ENCODE peak calls at places on chromosomes 7 and 10, in eight cellular contexts. O, D, N, W, I, M, K and X are unnamed samples.

GRCh38 chr10:131844546-131845084 is 56.2 kb upstream of the PPP2R2D start:
- DNase-seq in I (no peak), N (no peak), K (peak), W (no peak), O (no peak), D (no peak), M (no peak), X (no peak)

GRCh38 chr10:71212249-71213126 is at the start of gene UNC5B:
- DNase-seq in O (peak), D (peak), M (peak), W (peak), K (peak), I (peak), N (peak), X (peak)

GRCh38 chr10:91643700-91644099 is 10.8 kb upstream of the PPP1R3C start:
- DNase-seq in K (no peak), M (no peak), N (no peak), I (no peak), D (no peak), W (no peak), O (no peak), X (no peak)

GRCh38 chr7:28083998-28084985 is 96.3 kb downstream of the JAZF1 start:
- DNase-seq in I (no peak), N (no peak), D (no peak), K (no peak), M (no peak), O (no peak), W (no peak), X (no peak)

GRCh38 chr7:135434047-135434446 is 75.9 kb downstream of the CNOT4 start:
- DNase-seq in M (no peak), K (no peak), D (no peak), N (no peak), I (no peak), O (no peak), W (no peak), X (no peak)

GRCh38 chr7:102404005-102404861 is 8.1 kb downstream of the PRKRIP1 start:
- DNase-seq in O (peak), N (peak), D (peak), K (no peak), I (no peak), M (peak), W (peak), X (peak)

GRCh38 chr10:27157150-27157549 is 2.0 kb downstream of the MASTL start:
- DNase-seq in D (no peak), M (no peak), K (no peak), N (no peak), W (no peak), I (no peak), O (no peak), X (no peak)

GRCh38 chr7:7274782-7275181 is 92.4 kb downstream of the C1GALT1 start:
- DNase-seq in K (no peak), N (no peak), O (no peak), W (no peak), M (no peak), I (no peak), D (no peak), X (no peak)

GRCh38 chr7:114789161-114789560 is 132.7 kb upstream of the MDFIC start:
- DNase-seq in O (no peak), I (no peak), M (no peak), N (no peak), W (no peak), K (no peak), D (no peak), X (no peak)

GRCh38 chr10:92517034-92517655 is 56.7 kb downstream of the IDE start:
- DNase-seq in N (peak), W (peak), K (no peak), O (peak), D (peak), M (peak), I (no peak), X (peak)

GRCh38 chr10:29783211-29783947 is 148.6 kb upstream of the SVIL start:
- DNase-seq in M (no peak), I (no peak), D (no peak), W (no peak), K (no peak), N (no peak), O (peak), X (no peak)

GRCh38 chr10:60808031-60808430 is 29.8 kb downstream of the CDK1 start:
- DNase-seq in M (no peak), N (no peak), O (no peak), I (no peak), D (peak), K (no peak), W (no peak), X (no peak)

GRCh38 chr7:91838439-91838838 is 42.1 kb downstream of the MTERF1 start:
- DNase-seq in M (no peak), K (no peak), W (no peak), O (no peak), N (no peak), D (no peak), I (no peak), X (no peak)

GRCh38 chr10:69734797-69735468 is 66.8 kb upstream of the COL13A1 start:
- DNase-seq in M (no peak), W (no peak), I (no peak), N (no peak), O (peak), D (no peak), K (no peak), X (peak)

GRCh38 chr7:108586274-108586710 is 16.6 kb downstream of the DNAJB9 start:
- DNase-seq in O (no peak), D (no peak), N (no peak), K (no peak), I (no peak), M (no peak), W (no peak), X (no peak)

GRCh38 chr10:10794056-10794455 is 223.6 kb upstream of the CELF2 start:
- DNase-seq in M (no peak), D (no peak), W (no peak), I (no peak), O (no peak), N (peak), K (no peak), X (no peak)

GRCh38 chr7:5218564-5219360 is 28.7 kb downstream of the WIPI2 start:
- DNase-seq in D (peak), I (no peak), W (no peak), N (no peak), M (no peak), O (peak), K (peak), X (no peak)

GRCh38 chr10:90604636-90605035 is 253.2 kb downstream of the HTR7 start:
- DNase-seq in K (no peak), O (no peak), N (no peak), W (no peak), D (no peak), M (no peak), I (no peak), X (no peak)

GRCh38 chr7:116354546-116355422 is 144.4 kb downstream of the TES start:
- DNase-seq in I (peak), M (peak), D (peak), N (peak), K (peak), W (peak), O (no peak), X (no peak)

GRCh38 chr7:156751319-156751718 is 110.7 kb downstream of the RNF32 start:
- DNase-seq in D (peak), N (no peak), I (no peak), M (no peak), K (no peak), W (no peak), O (no peak), X (no peak)

GRCh38 chr10:59872892-59873463 is 33.4 kb downstream of the CCDC6 start:
- DNase-seq in N (no peak), K (no peak), I (peak), M (peak), D (peak), W (no peak), O (no peak), X (no peak)

GRCh38 chr7:91759205-91759863 is 121.2 kb downstream of the MTERF1 start:
- DNase-seq in D (peak), O (peak), K (peak), M (peak), I (no peak), W (no peak), N (peak), X (no peak)

GRCh38 chr10:86711957-86712708 is 43.8 kb downstream of the LDB3 start:
- DNase-seq in W (peak), M (no peak), D (no peak), I (no peak), O (peak), K (peak), N (no peak), X (no peak)

GRCh38 chr7:87474533-87475358 is 734 bp downstream of the ABCB4 start:
- DNase-seq in I (no peak), O (no peak), W (no peak), D (peak), K (no peak), N (peak), M (peak), X (no peak)

GRCh38 chr7:39465055-39465929 is 100.9 kb upstream of the YAE1 start:
- DNase-seq in K (no peak), D (peak), N (peak), I (no peak), M (peak), W (peak), O (peak), X (peak)
- TF ChIP-seq CTCF in K (peak), D (peak), N (peak), I (peak), M (peak), W (peak), O (peak), X (peak)

GRCh38 chr10:7305053-7305452 is 105.8 kb downstream of the SFMBT2 start:
- DNase-seq in O (no peak), M (no peak), I (no peak), N (no peak), W (no peak), K (no peak), D (no peak), X (no peak)
- H3K27ac ChIP-seq in O (no peak), M (no peak), I (no peak), N (no peak), W (no peak), K (no peak), D (no peak), X (no peak)

GRCh38 chr10:73874267-73875138 is at the start of gene CAMK2G:
- DNase-seq in M (peak), N (peak), K (peak), D (peak), I (peak), W (peak), O (peak), X (peak)

GRCh38 chr10:73871295-73871914 is 3.0 kb downstream of the CAMK2G start:
- DNase-seq in O (no peak), K (no peak), I (no peak), D (no peak), N (no peak), M (no peak), W (no peak), X (no peak)

GRCh38 chr10:73873163-73873842 is 1.1 kb downstream of the CAMK2G start:
- DNase-seq in K (no peak), D (no peak), O (peak), W (no peak), N (no peak), M (no peak), I (no peak), X (no peak)

GRCh38 chr10:73873843-73874215 is 526 bp downstream of the CAMK2G start:
- DNase-seq in W (no peak), N (no peak), M (no peak), K (peak), D (no peak), O (peak), I (no peak), X (peak)

DNA sequence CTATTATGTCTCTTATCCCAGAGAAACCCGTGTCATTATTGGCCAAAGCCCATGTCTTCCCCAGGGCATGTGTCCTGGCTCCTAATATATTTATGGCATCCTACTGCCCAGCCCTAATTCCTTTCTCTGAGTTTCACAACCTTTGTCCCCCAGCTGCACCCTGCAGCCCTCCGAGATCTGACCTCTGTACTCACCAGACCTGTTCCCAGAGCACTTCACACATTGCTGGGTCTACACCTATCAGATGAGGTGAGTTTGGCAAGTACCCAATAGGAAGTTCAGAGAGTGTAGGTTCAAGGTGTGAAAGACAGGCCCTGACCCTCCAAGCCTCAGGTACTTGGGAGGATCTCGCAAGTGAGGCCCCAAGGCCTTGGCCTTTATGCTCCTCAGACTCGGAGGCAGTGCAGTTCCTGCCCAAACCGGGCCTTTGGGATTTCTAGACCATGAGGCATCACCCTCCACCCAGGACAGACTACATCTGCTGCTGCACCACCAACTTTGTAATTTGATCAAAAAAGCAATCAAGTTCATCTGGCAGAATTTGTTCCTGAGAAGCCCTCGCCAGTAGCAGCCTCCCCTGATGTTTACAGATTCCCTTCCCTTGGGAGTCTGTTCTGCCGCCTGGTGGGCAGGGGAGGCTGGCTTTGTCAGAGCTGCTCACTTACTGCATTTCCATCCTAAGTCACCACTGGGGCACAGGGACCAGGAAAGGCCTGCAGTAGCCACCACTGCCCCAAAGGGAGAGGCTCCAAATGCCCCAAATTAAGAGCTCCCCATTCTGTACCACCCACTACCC is 2.2 kb downstream of the CAMK2G start:
- DNase-seq in N (peak), O (no peak), D (peak), I (no peak), K (no peak), M (peak), W (no peak), X (no peak)
- TF ChIP-seq CTCF in N (peak), O (no peak), D (peak), I (no peak), K (peak), M (no peak), W (no peak), X (no peak)

DNA sequence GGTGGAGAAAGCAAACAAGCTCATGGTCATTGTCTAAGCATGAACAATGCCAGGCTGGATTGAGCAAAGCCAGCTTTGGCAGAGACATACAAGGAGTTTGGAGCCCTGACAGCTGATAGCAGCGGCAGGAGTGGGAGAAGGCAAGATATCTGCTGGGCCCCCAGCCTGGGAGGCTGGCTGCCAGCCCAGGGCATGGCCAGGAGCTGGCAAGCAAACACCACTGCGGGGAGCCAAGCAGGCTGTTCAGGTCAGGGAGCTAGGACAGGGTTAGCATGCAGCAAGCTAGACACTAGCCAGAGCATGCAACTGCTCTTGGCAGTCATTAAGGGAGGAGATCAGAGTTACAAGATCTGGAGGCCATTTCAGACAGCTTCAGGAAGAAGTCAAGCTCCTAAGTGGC is 437.0 kb upstream of the C7orf33 start:
- DNase-seq in I (peak), W (no peak), D (no peak), M (peak), K (peak), N (no peak), O (no peak), X (no peak)
- H3K27ac ChIP-seq in I (no peak), W (no peak), D (no peak), M (no peak), K (no peak), N (no peak), O (no peak), X (no peak)

GRCh38 chr7:84188811-84189405 is 5.7 kb downstream of the SEMA3A start:
- DNase-seq in M (no peak), O (peak), N (no peak), K (no peak), I (no peak), W (no peak), D (no peak), X (no peak)
- TF ChIP-seq CTCF in M (no peak), O (peak), N (peak), K (peak), I (peak), W (peak), D (peak), X (peak)

GRCh38 chr7:126213876-126214275 is 1038.9 kb downstream of the GRM8 start:
- DNase-seq in D (no peak), I (no peak), W (no peak), K (no peak), N (no peak), M (no peak), O (no peak), X (no peak)
- H3K27ac ChIP-seq in D (no peak), I (no peak), W (no peak), K (no peak), N (no peak), M (no peak), O (no peak), X (no peak)